ENCODE peak calls at places on chromosomes 12 and 14, in four cellular contexts. R is RWPE1, T is colonic mucosa, G is MM.1S. K is an unnamed sample.

GRCh38 chr14:94267352-94267751 is 25.7 kb downstream of the SERPINA10 start:
- DNase-seq in T (no peak), R (no peak), G (no peak), K (no peak)

GRCh38 chr14:66709292-66709691 is 201.3 kb downstream of the GPHN start:
- DNase-seq in G (no peak), T (no peak), R (peak), K (no peak)

GRCh38 chr14:35429951-35430350 is 25.4 kb upstream of the NFKBIA start:
- DNase-seq in G (no peak), R (no peak), T (no peak), K (no peak)

GRCh38 chr14:64939817-64940190 is 2.7 kb downstream of the GPX2 start:
- DNase-seq in T (no peak), R (no peak), G (no peak), K (no peak)

GRCh38 chr12:118038122-118038521 is 21.6 kb downstream of the RFC5 start:
- DNase-seq in G (no peak), R (no peak), T (no peak), K (no peak)

GRCh38 chr12:71810905-71811304 is 28.7 kb upstream of the TBC1D15 start:
- DNase-seq in G (no peak), R (peak), T (no peak), K (no peak)

GRCh38 chr14:63383776-63384367 is 65.1 kb upstream of the GPHB5 start:
- DNase-seq in G (no peak), T (no peak), R (no peak), K (no peak)

GRCh38 chr12:96197503-96198272 is 3.5 kb downstream of the ELK3 start:
- DNase-seq in G (no peak), T (no peak), R (peak), K (no peak)

GRCh38 chr12:109820921-109821381 is 12.2 kb downstream of the TRPV4 start:
- DNase-seq in G (no peak), R (peak), T (no peak), K (no peak)

GRCh38 chr12:39912211-39912980 is 193.5 kb downstream of the SLC2A13 start:
- DNase-seq in G (no peak), R (peak), T (peak), K (no peak)

GRCh38 chr14:51039285-51039684 is 55.6 kb downstream of the TRIM9 start:
- DNase-seq in T (no peak), R (no peak), G (no peak), K (no peak)

GRCh38 chr12:127360580-127360979 is 906.4 kb upstream of the TMEM132C start:
- DNase-seq in R (no peak), T (no peak), G (no peak), K (no peak)

GRCh38 chr12:62919827-62920226 is 15.1 kb downstream of the PPM1H start:
- DNase-seq in G (no peak), R (peak), T (no peak), K (no peak)

GRCh38 chr12:63496654-63497053 is 171.6 kb downstream of the DPY19L2 start:
- DNase-seq in T (no peak), R (no peak), G (no peak), K (no peak)

GRCh38 chr14:98808494-98809407 is 463.2 kb downstream of the BCL11B start:
- DNase-seq in G (no peak), R (peak), T (no peak), K (no peak)

GRCh38 chr12:14207946-14208612 is 157.4 kb upstream of the ATF7IP start:
- DNase-seq in G (no peak), T (peak), R (peak), K (no peak)

GRCh38 chr12:53051058-53051880 is 1.4 kb downstream of the TNS2 start:
- DNase-seq in R (no peak), G (no peak), T (peak), K (no peak)

GRCh38 chr14:100374270-100374669 is 51.1 kb downstream of the SLC25A47 start:
- DNase-seq in G (no peak), T (no peak), R (no peak), K (no peak)

GRCh38 chr12:67161322-67161918 is 107.7 kb upstream of the CAND1 start:
- DNase-seq in G (peak), R (no peak), T (peak), K (no peak)

GRCh38 chr14:33617154-33617553 is 333.7 kb downstream of the EGLN3 start:
- DNase-seq in G (no peak), R (peak), T (no peak), K (no peak)

GRCh38 chr12:106358410-106359241 is 1.1 kb downstream of the POLR3B start:
- DNase-seq in R (no peak), T (peak), G (no peak), K (no peak)

DNA sequence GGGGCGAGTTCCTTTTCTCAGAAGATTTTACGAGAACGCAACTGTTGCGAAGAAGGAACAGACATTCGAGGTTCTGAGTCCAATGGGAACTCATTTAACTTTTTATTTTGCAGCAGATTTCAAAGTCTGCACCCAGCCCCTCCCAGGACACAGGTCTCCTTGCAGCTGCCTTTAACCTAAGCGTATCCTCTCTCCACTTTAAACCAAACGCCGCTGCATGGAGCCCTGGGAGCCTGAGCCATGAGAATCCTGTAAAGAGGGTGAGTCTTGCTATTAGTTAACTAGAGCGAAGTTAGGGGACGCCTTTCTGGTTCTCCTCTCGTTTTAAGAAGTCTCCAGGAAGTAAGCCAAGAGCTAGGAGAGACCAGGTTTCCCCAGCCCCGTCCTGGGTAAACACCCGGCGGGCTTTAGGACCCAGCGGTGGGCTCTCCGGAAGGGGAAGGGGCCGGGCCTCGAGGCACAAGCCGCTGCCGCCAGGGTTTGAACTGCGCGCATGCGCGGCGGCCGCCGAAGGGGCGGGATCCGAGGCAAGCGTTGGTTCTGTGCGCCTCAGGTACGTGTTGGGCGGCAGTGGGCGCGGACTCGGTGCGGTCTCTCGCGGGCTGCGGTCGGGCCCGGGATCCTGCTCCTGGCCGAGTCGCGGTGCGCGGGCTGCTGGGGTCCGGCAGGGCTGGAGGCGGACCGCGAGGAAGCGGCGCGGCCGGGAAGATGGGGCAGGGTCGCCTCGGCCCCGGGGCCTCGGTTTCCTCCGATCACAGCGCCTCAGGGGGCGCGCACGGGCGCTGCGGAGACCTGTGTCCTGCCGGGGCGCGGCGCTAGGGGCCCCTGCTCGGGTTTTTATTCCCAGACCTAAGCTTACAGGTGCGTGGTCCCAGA is at the start of gene TDP1:
- DNase-seq in T (peak), R (peak), G (peak), K (peak)
- TF ChIP-seq CTCF in T (no peak), R (peak), G (no peak), K (no peak)

DNA sequence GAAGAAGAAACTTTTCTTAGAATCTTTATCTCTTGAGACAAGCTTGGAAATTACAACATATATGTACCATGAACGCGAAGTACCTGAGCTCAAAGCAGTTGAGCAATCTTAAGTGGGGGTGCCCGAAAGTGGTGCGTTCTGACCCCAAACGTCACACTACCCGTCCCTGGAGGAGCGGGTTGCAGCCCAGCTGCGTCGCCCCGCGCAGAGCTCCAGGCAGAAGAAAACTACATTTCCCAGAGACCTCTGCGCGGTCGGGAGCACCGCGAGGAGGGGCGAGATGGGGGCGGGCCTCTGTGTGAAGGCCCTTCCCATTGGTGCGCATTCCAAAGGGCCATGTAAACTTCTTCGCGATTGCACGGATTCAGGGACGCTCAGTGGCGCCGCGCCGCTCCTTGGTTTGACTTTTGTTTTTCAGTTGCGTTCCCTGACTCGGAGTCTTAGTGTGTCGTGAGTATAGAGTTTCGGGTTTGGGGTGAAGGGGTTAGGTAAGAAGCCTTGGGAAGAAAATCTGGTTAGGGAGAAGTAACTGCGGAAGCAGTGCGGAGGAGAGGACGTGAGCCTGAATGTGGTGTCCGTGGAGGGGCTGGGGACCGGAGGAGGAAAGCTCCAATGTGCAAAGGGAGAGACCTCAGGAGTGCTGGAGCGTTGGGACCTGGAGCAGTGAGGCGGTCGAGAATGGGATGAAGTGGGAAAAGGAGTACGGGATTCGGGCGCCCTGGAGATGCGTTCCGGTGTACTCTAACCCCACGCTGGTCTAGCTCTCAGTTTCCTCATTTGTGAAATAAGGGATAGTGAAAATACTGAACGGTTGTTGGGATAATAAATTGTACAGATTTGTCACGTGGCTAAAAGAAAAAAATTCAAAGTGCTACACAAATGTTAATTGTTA is at the start of gene CCDC77:
- DNase-seq in T (peak), R (peak), G (peak), K (peak)
- TF ChIP-seq CTCF in T (no peak), R (no peak), G (peak), K (no peak)

GRCh38 chr12:93568091-93568490 is 4.4 kb upstream of the SOCS2 start:
- DNase-seq in R (no peak), G (no peak), T (no peak), K (no peak)

GRCh38 chr12:93565760-93566159 is 6.7 kb upstream of the SOCS2 start:
- DNase-seq in G (no peak), T (no peak), R (no peak), K (no peak)

GRCh38 chr12:93569301-93569655 is 3.2 kb upstream of the SOCS2 start:
- DNase-seq in G (no peak), T (no peak), R (no peak), K (no peak)

GRCh38 chr12:93567174-93567573 is 5.3 kb upstream of the SOCS2 start:
- DNase-seq in G (no peak), T (no peak), R (no peak), K (no peak)

DNA sequence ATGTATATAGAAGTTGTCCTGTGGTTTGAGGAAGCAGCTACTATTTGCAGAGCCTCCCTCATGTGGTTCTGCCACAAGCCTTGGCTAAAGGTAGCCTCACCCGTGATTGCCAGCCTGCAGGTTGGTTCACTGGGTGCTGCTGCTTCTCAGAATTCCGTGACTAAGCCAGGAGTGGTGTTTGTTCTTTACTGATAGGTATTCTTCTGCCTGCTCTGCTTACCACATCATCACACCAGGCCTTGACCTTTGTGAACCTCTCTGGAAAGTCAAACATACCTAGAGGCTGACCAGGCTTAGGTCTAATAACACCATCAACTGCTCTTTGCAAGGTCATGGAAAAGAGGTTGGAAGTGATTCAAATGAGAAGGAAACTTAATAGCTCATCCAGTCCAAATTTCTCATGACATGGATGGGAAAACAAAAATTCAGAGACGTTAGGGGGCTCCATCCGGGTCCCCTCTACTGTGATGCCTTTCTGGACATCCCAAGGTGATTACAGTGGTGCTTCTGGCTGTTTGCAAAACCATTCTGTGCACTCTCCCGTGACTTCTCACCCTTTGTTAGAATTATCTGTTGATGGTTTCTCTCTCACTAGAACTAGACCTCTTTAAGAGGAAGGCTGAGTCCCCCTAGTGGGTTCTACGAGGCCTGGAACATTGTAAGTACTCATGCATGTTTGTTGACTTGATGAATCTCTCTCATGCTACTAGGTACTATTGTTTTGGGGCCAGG is 8.5 kb upstream of the SOCS2 start:
- DNase-seq in R (peak), G (peak), T (no peak), K (no peak)
- TF ChIP-seq CTCF in R (no peak), G (peak), T (no peak), K (no peak)

GRCh38 chr12:48970702-48971334 is 717 bp downstream of the WNT10B start:
- DNase-seq in R (no peak), G (no peak), T (no peak), K (no peak)

GRCh38 chr12:48973084-48973483 is 1.5 kb upstream of the WNT10B start:
- DNase-seq in R (no peak), G (no peak), T (no peak), K (no peak)

GRCh38 chr12:48973531-48973930 is 2.0 kb upstream of the WNT10B start:
- DNase-seq in G (no peak), R (no peak), T (no peak), K (no peak)

GRCh38 chr12:48972213-48973021 is 882 bp upstream of the WNT10B start:
- DNase-seq in G (no peak), T (no peak), R (no peak), K (no peak)

DNA sequence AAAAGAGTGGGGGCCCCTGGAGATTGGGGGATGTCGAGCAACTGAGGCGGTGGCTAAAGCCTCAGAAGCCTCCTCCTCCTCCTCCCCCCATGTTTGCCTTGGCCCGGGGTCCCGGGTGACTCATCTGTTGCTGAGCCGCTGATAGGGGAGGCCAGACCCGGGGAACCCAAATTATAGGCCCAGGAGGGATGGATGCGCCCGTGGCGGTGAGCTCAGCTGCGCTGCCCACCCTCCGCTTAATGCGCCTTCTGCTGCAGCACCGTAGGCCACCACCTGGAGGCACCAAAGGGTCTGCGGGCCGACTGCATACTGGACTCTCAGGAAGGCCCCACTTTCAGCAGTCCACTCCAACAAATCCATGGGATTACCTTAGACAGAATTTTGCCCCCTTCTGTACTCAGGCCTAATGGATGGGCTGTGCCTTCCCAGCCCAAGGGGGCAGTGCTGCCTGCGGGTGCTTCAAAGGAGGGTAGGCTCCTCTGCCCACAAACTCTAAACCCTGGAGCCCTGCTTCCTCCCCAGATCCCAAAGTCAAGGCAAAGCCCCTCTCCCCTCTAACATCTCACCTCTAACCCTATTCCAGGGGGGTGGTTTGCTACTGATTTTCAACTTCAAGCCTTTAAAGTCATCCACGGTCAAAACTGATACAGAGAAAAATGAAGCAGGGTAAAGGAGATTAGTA is 2.6 kb upstream of the WNT10B start:
- DNase-seq in T (peak), G (no peak), R (no peak), K (no peak)
- TF ChIP-seq CTCF in T (peak), G (peak), R (no peak), K (peak)

K was measured in CD14-positive monocyte.